ENCODE peak calls at places on chromosomes 11 and 22, in ten cellular contexts. T is right lobe of liver; R is pancreas; P is tibial artery; I is CD8-positive, alpha-beta T cell; U is Peyer's patch; B is H9; F is neural progenitor cell; A is heart left ventricle; D is BE2C. M is an unnamed sample.

GRCh38 chr11:82814379-82814778 is 80.7 kb upstream of the FAM181B start:
- DNase-seq in T (no peak), R (no peak), P (no peak), I (no peak), U (no peak), B (no peak), F (peak; percentile 86), A (no peak), D (no peak), M (no peak)

GRCh38 chr11:96113100-96113710 is 189.3 kb upstream of the MTMR2 start:
- DNase-seq in T (no peak), R (no peak), P (no peak), I (no peak), U (no peak), B (no peak), F (no peak), A (no peak), D (no peak), M (no peak)

GRCh38 chr22:40329021-40329456 is 17.3 kb upstream of the ADSL start:
- DNase-seq in T (no peak), R (no peak), P (no peak), I (no peak), U (no peak), B (no peak), F (no peak), A (no peak), D (no peak), M (no peak)

GRCh38 chr11:27008811-27009535 is 15.1 kb downstream of the FIBIN start:
- DNase-seq in T (no peak), R (no peak), P (no peak), I (no peak), U (no peak), B (no peak), F (no peak), A (no peak), D (no peak), M (no peak)

GRCh38 chr22:39296535-39296934 is 22.9 kb downstream of the RPL3 start:
- DNase-seq in T (no peak), R (no peak), P (no peak), I (no peak), U (no peak), B (no peak), F (no peak), A (no peak), D (no peak), M (no peak)

GRCh38 chr22:20111045-20111688 is 4.7 kb upstream of the RANBP1 start:
- DNase-seq in T (peak; percentile 38), R (no peak), P (no peak), I (no peak), U (peak; percentile 32), B (no peak), F (peak; percentile 69), A (no peak), D (peak; percentile 74), M (no peak)

GRCh38 chr11:122215244-122215992 is 99.4 kb upstream of the BLID start:
- DNase-seq in T (peak; percentile 88), R (peak; percentile 78), P (peak; percentile 75), I (no peak), U (no peak), B (peak; percentile 84), F (peak; percentile 82), A (peak; percentile 70), D (peak; percentile 69), M (peak; percentile 89)

GRCh38 chr22:28923826-28924732 is 40.7 kb downstream of the ZNRF3 start:
- DNase-seq in T (peak; percentile 94), R (peak; percentile 72), P (no peak), I (no peak), U (no peak), B (no peak), F (no peak), A (no peak), D (peak; percentile 34), M (no peak)

GRCh38 chr11:47329431-47329993 is 23.0 kb downstream of the MYBPC3 start:
- DNase-seq in T (peak; percentile 38), R (no peak), P (no peak), I (no peak), U (no peak), B (no peak), F (no peak), A (peak; percentile 10), D (no peak), M (no peak)

GRCh38 chr11:122434786-122435185 is 220.7 kb upstream of the UBASH3B start:
- DNase-seq in T (no peak), R (no peak), P (no peak), I (no peak), U (no peak), B (no peak), F (no peak), A (no peak), D (no peak), M (no peak)

GRCh38 chr11:46277313-46277622 is 194 bp upstream of the CREB3L1 start:
- DNase-seq in T (no peak), R (peak; percentile 85), P (peak; percentile 64), I (no peak), U (peak; percentile 20), B (no peak), F (no peak), A (peak; percentile 59), D (no peak), M (no peak)

GRCh38 chr22:49944399-49944891 is 16.1 kb upstream of the PIM3 start:
- DNase-seq in T (no peak), R (no peak), P (no peak), I (no peak), U (no peak), B (no peak), F (no peak), A (no peak), D (no peak), M (no peak)
- H3K4me1 ChIP-seq in T (no peaks in the 10 kb centered on the region), R (peaks cover 17% of the 10 kb centered on the region), P (no peaks in the 10 kb centered on the region), I (peaks cover 20% of the 10 kb centered on the region), U (no peaks in the 10 kb centered on the region), B (no peaks in the 10 kb centered on the region), F (peaks cover 10% of the 10 kb centered on the region), A (peaks cover 6% of the 10 kb centered on the region), D (peaks cover 11% of the 10 kb centered on the region), M (no peaks in the 10 kb centered on the region)

DNA sequence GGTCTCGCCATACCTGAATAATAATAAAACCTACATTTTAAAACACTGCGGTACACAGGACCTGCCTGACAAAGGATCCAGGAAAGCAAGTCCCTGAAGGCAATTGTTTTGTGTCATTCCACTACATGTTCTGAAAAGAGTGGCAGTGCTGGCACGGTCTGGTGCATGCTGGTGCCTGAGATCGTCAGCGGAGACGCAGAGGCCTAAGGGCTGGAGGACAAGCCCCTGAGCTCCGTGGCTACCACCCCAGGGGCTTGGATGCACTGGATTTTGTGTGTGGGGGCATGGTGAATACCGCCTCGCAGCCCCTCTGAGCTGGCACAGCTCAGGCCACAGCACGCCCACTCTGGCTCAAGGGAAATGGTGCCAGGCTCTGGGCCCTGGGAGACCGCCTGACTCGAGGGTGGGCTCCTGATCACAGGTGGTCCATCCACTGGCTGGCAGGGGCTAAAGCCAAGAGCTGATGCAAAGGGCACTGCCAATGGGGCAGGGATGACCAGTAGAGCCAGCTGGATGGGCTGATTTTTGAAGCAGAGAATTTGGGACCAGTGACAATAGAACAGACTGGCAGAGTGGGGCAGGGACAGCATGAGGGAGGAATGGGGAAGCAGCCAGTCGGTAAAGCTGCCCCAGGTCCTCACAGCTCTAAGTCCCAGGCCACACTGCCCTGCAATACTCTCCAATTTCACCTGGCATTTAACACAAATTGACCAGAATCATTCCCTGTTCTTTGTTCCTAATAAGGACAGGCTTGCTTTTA is 186.6 kb downstream of the CTTN start:
- DNase-seq in T (no peak), R (no peak), P (no peak), I (no peak), U (no peak), B (no peak), F (no peak), A (no peak), D (no peak), M (no peak)
- H3K27me3 ChIP-seq in T (no peaks in the 10 kb centered on the region), R (no peaks in the 10 kb centered on the region), P (peaks cover 18% of the 10 kb centered on the region), I (no peaks in the 10 kb centered on the region), U (no peaks in the 10 kb centered on the region), B (no peaks in the 10 kb centered on the region), F (no peaks in the 10 kb centered on the region), A (no peaks in the 10 kb centered on the region), D (no peaks in the 10 kb centered on the region), M (no peaks in the 10 kb centered on the region)

GRCh38 chr11:119188067-119188466 is 2.8 kb downstream of the NHERF4 start:
- DNase-seq in T (no peak), R (no peak), P (no peak), I (no peak), U (no peak), B (no peak), F (no peak), A (no peak), D (no peak), M (no peak)

GRCh38 chr11:119190531-119190930 is 5.3 kb downstream of the NHERF4 start:
- DNase-seq in T (no peak), R (no peak), P (no peak), I (no peak), U (no peak), B (no peak), F (no peak), A (no peak), D (no peak), M (no peak)

GRCh38 chr11:119188887-119189286 is 3.6 kb downstream of the NHERF4 start:
- DNase-seq in T (no peak), R (no peak), P (no peak), I (no peak), U (no peak), B (no peak), F (no peak), A (no peak), D (no peak), M (no peak)

GRCh38 chr11:119187123-119187892 is 2.0 kb downstream of the NHERF4 start:
- DNase-seq in T (no peak), R (no peak), P (no peak), I (no peak), U (no peak), B (no peak), F (no peak), A (no peak), D (no peak), M (no peak)

GRCh38 chr11:119189393-119189792 is 4.1 kb downstream of the NHERF4 start:
- DNase-seq in T (no peak), R (no peak), P (no peak), I (no peak), U (no peak), B (no peak), F (no peak), A (no peak), D (no peak), M (no peak)
- TF ChIP-seq CTCF in T (no peak), R (no peak), P (no peak), I (no peak), U (no peak), B (no peak), F (no peak), A (no peak), D (no peak), M (no peak)

GRCh38 chr11:117091753-117092477 is 6.3 kb downstream of the SIK3 start:
- DNase-seq in T (no peak), R (no peak), P (no peak), I (no peak), U (no peak), B (no peak), F (no peak), A (no peak), D (no peak), M (no peak)
- H3K4me1 ChIP-seq in T (no peaks in the 10 kb centered on the region), R (peaks cover 32% of the 10 kb centered on the region), P (peaks cover 87% of the 10 kb centered on the region), I (peaks cover 55% of the 10 kb centered on the region), U (no peaks in the 10 kb centered on the region), B (peaks cover 3% of the 10 kb centered on the region), F (peaks cover 27% of the 10 kb centered on the region), A (peaks cover 52% of the 10 kb centered on the region), D (peaks cover 13% of the 10 kb centered on the region), M (peaks cover 8% of the 10 kb centered on the region)

DNA sequence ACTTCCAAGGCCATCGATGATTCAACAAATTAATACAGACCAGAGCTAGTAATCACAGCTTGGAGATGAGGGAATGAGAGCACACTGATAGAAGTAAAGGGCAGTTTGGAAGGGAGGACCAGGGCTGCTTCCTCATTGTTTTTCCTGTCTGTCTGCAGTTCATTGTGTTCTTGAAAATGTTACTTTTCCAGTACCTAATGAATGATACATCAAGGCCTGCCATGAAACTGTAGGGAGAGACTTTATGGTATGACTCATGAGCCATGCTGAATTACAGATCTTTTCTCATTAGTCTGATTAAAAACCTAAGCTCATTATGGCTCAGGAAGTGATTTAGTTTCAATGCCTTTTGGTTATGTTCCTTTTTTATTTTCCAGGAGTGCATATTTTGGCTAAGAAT is 855.6 kb downstream of the KCNA4 start:
- DNase-seq in T (no peak), R (no peak), P (no peak), I (no peak), U (no peak), B (no peak), F (no peak), A (no peak), D (no peak), M (no peak)
- H3K27me3 ChIP-seq in T (no peaks in the 10 kb centered on the region), R (no peaks in the 10 kb centered on the region), P (no peaks in the 10 kb centered on the region), I (no peaks in the 10 kb centered on the region), U (no peaks in the 10 kb centered on the region), B (no peaks in the 10 kb centered on the region), F (no peaks in the 10 kb centered on the region), A (no peaks in the 10 kb centered on the region), D (no peaks in the 10 kb centered on the region), M (no peaks in the 10 kb centered on the region)

M was measured in ascending aorta.